ENCODE peak calls at places on chromosomes 1 and 21, in six cellular contexts. U is K562, L is H1, Q is HCT116, X is HepG2, T is GM12878. I is an unnamed sample.

GRCh38 chr1:204692320-204692851 is 6.8 kb upstream of the LRRN2 start:
- DNase-seq in Q (no peak), U (no peak), T (no peak), X (no peak), L (peak), I (no peak)

GRCh38 chr1:165174485-165174884 is 182.0 kb downstream of the LMX1A start:
- DNase-seq in L (no peak), Q (no peak), U (no peak), T (no peak), X (no peak), I (peak)

GRCh38 chr1:95407864-95408291 is 173.9 kb downstream of the RWDD3 start:
- DNase-seq in L (peak), X (no peak), U (no peak), Q (no peak), T (no peak), I (peak)

GRCh38 chr21:42176864-42177263 is 42.1 kb upstream of the ABCG1 start:
- DNase-seq in Q (no peak), T (no peak), L (no peak), U (no peak), X (no peak), I (no peak)

GRCh38 chr1:155472491-155472890 is 90.1 kb downstream of the ASH1L start:
- DNase-seq in X (no peak), T (no peak), U (no peak), L (no peak), Q (no peak), I (no peak)

GRCh38 chr1:243428617-243429342 is 172.9 kb downstream of the SDCCAG8 start:
- DNase-seq in T (no peak), X (no peak), Q (no peak), L (no peak), U (no peak), I (no peak)

GRCh38 chr1:213675043-213675442 is 312.7 kb upstream of the PROX1 start:
- DNase-seq in Q (no peak), X (no peak), U (no peak), L (no peak), T (no peak), I (no peak)

GRCh38 chr1:99964806-99965205 is 5.0 kb upstream of the SLC35A3 start:
- DNase-seq in Q (no peak), U (no peak), T (no peak), L (no peak), X (peak), I (no peak)

GRCh38 chr1:215842905-215843304 is 275.8 kb downstream of the KCTD3 start:
- DNase-seq in U (no peak), L (no peak), X (no peak), Q (no peak), T (no peak), I (no peak)

GRCh38 chr1:232084584-232085223 is 458.1 kb downstream of the DISC1 start:
- DNase-seq in L (peak), U (no peak), X (no peak), Q (no peak), T (no peak), I (peak)

GRCh38 chr1:152757747-152758146 is at the start of gene KPRP:
- DNase-seq in L (no peak), U (no peak), T (no peak), X (no peak), Q (no peak), I (no peak)

GRCh38 chr1:206855863-206856262 is 9.6 kb upstream of the IL20 start:
- DNase-seq in L (no peak), X (no peak), Q (no peak), U (no peak), T (no peak), I (no peak)

GRCh38 chr1:41539999-41540398 is 55.5 kb upstream of the EDN2 start:
- DNase-seq in U (no peak), T (no peak), Q (no peak), L (no peak), X (no peak), I (no peak)

GRCh38 chr1:89938171-89939055 is 56.5 kb upstream of the ZNF326 start:
- DNase-seq in U (peak), L (no peak), Q (no peak), T (no peak), X (peak), I (no peak)

GRCh38 chr1:36994863-36995262 is 39.5 kb downstream of the GRIK3 start:
- DNase-seq in X (no peak), T (no peak), U (no peak), Q (no peak), L (no peak), I (no peak)

GRCh38 chr21:31909153-31909771 is 36.4 kb downstream of the HUNK start:
- DNase-seq in L (no peak), T (no peak), Q (no peak), X (no peak), U (no peak), I (no peak)

GRCh38 chr1:227888404-227889046 is 59.2 kb downstream of the WNT9A start:
- DNase-seq in X (no peak), L (peak), T (no peak), U (no peak), Q (no peak), I (no peak)

GRCh38 chr1:207963429-207964194 is 52.7 kb upstream of the CD34 start:
- DNase-seq in T (peak), Q (peak), L (peak), X (peak), U (peak), I (peak)

GRCh38 chr1:203075249-203076030 is 10.4 kb downstream of the MYOG start:
- DNase-seq in Q (no peak), U (no peak), L (no peak), T (no peak), X (no peak), I (peak)

GRCh38 chr21:16124397-16125130 is 394.8 kb downstream of the USP25 start:
- DNase-seq in T (no peak), L (no peak), X (no peak), Q (no peak), U (no peak), I (no peak)

GRCh38 chr1:186306533-186306932 is 68.5 kb downstream of the TPR start:
- DNase-seq in L (no peak), T (no peak), X (no peak), Q (no peak), U (no peak), I (no peak)

GRCh38 chr1:115300087-115300856 is 37.8 kb downstream of the NGF start:
- DNase-seq in L (no peak), T (no peak), Q (no peak), X (no peak), U (no peak), I (no peak)

GRCh38 chr1:56331892-56332567 is 247.3 kb downstream of the PLPP3 start:
- DNase-seq in Q (no peak), X (peak), T (peak), U (peak), L (no peak), I (no peak)

GRCh38 chr1:185396126-185396525 is 79.1 kb upstream of the IVNS1ABP start:
- DNase-seq in T (no peak), X (no peak), U (no peak), Q (no peak), L (no peak), I (no peak)

GRCh38 chr1:155729031-155729898 is 40.4 kb downstream of the DAP3 start:
- DNase-seq in T (no peak), L (peak), X (peak), U (peak), Q (peak), I (peak)

GRCh38 chr1:9246841-9247785 is 12.5 kb downstream of the H6PD start:
- DNase-seq in U (no peak), Q (no peak), T (no peak), X (no peak), L (peak), I (peak)

GRCh38 chr1:53175302-53175913 is 21.2 kb upstream of the CPT2 start:
- DNase-seq in X (no peak), L (no peak), U (no peak), Q (no peak), T (no peak), I (no peak)

GRCh38 chr1:223142795-223143759 is at the start of gene TLR5:
- DNase-seq in X (no peak), L (peak), T (peak), Q (peak), U (peak), I (peak)

GRCh38 chr1:50426108-50426700 is 3.0 kb upstream of the DMRTA2 start:
- DNase-seq in X (no peak), L (peak), Q (no peak), U (no peak), T (no peak), I (no peak)

GRCh38 chr21:46100426-46100825 is 2.5 kb downstream of the COL6A2 start:
- DNase-seq in U (no peak), X (no peak), T (no peak), Q (no peak), L (no peak), I (no peak)

GRCh38 chr1:184982002-184982954 is 8.0 kb upstream of the NIBAN1 start:
- DNase-seq in U (peak), T (no peak), L (peak), X (peak), Q (peak), I (peak)

GRCh38 chr1:231265379-231265778 is 24.4 kb downstream of the GNPAT start:
- DNase-seq in U (no peak), L (no peak), X (peak), Q (no peak), T (no peak), I (no peak)

GRCh38 chr1:240611619-240612490 is at the start of gene GREM2:
- DNase-seq in T (no peak), X (no peak), L (peak), U (no peak), Q (no peak), I (peak)

GRCh38 chr1:21229246-21230000 is 52.7 kb upstream of the EIF4G3 start:
- DNase-seq in Q (no peak), X (no peak), U (no peak), L (no peak), T (no peak), I (no peak)

GRCh38 chr1:157154940-157155514 is 16.8 kb upstream of the ETV3 start:
- DNase-seq in X (peak), T (no peak), L (no peak), Q (no peak), U (peak), I (no peak)

GRCh38 chr1:3609016-3609768 is 2.1 kb downstream of the MEGF6 start:
- DNase-seq in X (no peak), L (no peak), T (no peak), Q (no peak), U (no peak), I (no peak)

GRCh38 chr1:3611170-3612019 is at the start of gene MEGF6:
- DNase-seq in T (no peak), L (peak), X (peak), U (peak), Q (peak), I (peak)

GRCh38 chr1:3610823-3611169 is 512 bp downstream of the MEGF6 start:
- DNase-seq in Q (no peak), X (no peak), T (no peak), L (no peak), U (no peak), I (no peak)

GRCh38 chr1:3609769-3610157 is 1.5 kb downstream of the MEGF6 start:
- DNase-seq in X (no peak), Q (no peak), L (no peak), T (no peak), U (no peak), I (no peak)

DNA sequence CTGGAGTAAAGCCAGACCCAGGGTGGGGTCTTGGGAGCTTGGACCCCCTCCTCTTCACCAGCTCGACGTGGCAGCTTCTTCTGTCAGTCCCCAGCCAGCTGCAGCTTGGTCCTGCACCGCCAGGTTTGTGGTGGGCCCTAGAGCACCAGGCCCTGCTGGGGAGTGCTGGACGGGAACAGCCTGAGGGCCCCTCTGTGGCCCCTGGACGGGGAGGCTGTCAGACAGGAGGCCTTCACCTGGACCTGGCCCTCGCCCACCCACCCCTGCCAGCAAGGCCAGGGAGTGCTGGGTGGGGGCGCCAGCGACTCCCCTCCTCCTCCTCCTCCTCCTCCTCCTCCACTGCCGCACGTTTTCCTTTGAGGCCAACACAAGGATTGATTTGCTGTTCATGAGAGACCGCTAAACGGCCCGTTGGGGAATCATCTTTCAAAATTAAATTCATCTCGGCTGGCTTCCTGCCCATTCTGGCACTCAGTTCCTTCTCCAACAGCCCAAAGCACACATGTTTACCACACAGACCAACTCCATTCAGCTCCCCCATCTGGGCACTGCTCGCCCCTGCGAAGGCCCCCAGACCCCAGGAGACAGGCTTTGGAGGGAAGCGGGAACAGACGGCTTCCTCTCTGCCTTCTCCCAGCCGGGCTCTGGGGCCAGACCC is 1.0 kb downstream of the MEGF6 start:
- DNase-seq in Q (no peak), U (no peak), X (no peak), T (no peak), L (no peak), I (peak)
- TF ChIP-seq ATF3 in Q (no peak), U (no peak), X (no peak), T (no peak), L (no peak), I (no peak)

GRCh38 chr1:226135059-226135651 is 51.4 kb downstream of the ACBD3 start:
- DNase-seq in X (peak), Q (no peak), T (no peak), U (no peak), L (peak), I (no peak)
- TF ChIP-seq ATF3 in X (no peak), Q (no peak), T (no peak), U (no peak), L (no peak), I (no peak)

DNA sequence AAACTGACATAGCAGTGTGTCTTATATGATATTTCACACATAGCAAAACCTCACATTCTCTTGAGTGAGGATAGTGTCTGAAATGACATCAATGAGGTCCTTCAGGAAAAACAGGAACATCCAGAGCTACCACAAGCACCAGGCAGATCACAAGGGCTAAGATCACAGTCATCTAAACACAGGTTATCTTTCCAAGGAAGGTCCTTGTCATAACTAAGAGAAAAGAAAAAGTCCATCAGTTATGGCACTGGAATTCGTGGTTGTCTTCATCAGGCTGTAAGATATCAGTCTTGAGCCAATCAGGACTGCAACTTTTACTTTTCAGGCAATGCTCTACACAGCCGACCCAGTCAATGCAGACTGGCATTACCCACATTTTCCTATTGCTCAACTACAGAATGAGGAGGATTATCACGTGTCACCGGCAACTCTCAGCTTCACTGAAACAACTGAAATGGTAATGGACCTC is 26.4 kb downstream of the SORT1 start:
- DNase-seq in T (no peak), U (no peak), L (no peak), X (no peak), Q (no peak), I (no peak)
- TF ChIP-seq ATF3 in T (no peak), U (no peak), L (no peak), X (no peak), Q (no peak), I (no peak)

GRCh38 chr1:26302733-26303405 is 3.6 kb downstream of the UBXN11 start:
- DNase-seq in L (no peak), U (no peak), X (no peak), T (no peak), Q (no peak), I (no peak)
- TF ChIP-seq ATF3 in L (no peak), U (no peak), X (no peak), T (no peak), Q (no peak), I (no peak)

GRCh38 chr1:235014756-235015155 is 113.9 kb downstream of the TOMM20 start:
- DNase-seq in X (no peak), T (no peak), Q (no peak), U (no peak), L (no peak), I (no peak)

GRCh38 chr1:235017191-235017590 is 111.4 kb downstream of the TOMM20 start:
- DNase-seq in X (no peak), T (no peak), U (no peak), Q (no peak), L (no peak), I (no peak)

GRCh38 chr1:235017719-235018118 is 110.9 kb downstream of the TOMM20 start:
- DNase-seq in X (peak), U (no peak), L (no peak), T (no peak), Q (no peak), I (no peak)

GRCh38 chr1:235013512-235013911 is 115.1 kb downstream of the TOMM20 start:
- DNase-seq in U (no peak), T (no peak), Q (no peak), L (no peak), X (no peak), I (no peak)

DNA sequence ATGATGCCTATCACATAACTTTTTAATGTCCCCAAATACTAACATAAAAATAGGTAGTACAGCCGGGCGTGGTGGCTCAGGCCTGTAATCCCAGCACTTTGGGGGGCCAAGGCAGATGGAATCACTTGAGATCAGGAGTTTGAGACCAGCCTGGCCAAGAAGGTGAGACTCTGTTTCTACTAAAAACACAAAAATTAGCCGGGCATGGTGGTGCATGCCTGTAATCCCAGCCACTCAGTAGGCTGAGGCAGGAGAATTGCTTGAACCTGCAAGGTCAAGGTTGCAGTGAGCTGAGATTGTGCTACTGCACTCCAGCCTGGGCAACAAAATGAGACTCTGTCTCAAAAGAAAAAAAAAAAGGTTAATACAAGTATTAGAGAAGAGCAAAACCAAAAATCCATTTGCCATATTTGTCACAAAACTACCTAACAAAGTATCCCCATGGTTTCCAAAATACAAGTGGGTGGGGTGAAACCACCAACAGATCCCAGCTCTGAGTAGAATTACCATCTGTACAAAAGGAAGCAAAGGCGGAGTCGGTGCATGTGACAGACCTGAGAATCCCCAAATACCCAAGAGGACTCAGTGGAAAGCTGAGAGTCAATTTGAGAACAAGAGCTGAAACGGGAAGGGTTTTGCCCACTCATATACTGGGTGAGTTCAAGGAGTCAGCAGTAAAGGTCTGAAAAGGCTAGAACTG is 113.2 kb downstream of the TOMM20 start:
- DNase-seq in U (no peak), T (peak), L (no peak), X (no peak), Q (no peak), I (no peak)
- TF ChIP-seq ATF3 in U (no peak), T (no peak), L (no peak), X (no peak), Q (no peak), I (no peak)

GRCh38 chr1:163980391-163980790 is 578.6 kb upstream of the PBX1 start:
- DNase-seq in X (no peak), T (no peak), Q (no peak), U (no peak), L (no peak), I (no peak)
- TF ChIP-seq ATF3 in X (no peak), T (no peak), Q (no peak), U (no peak), L (no peak), I (no peak)

GRCh38 chr1:182185822-182186756 is 124.6 kb upstream of the ZNF648 start:
- DNase-seq in T (no peak), L (no peak), U (no peak), Q (peak), X (peak), I (no peak)
- TF ChIP-seq ATF3 in T (no peak), L (no peak), U (no peak), Q (no peak), X (no peak), I (no peak)

GRCh38 chr1:168285419-168285790 is 4.7 kb downstream of the TBX19 start:
- DNase-seq in T (no peak), Q (no peak), X (no peak), U (no peak), L (no peak), I (no peak)
- TF ChIP-seq ATF3 in T (no peak), Q (no peak), X (no peak), U (no peak), L (no peak), I (no peak)

I was measured in WTC11.